ENCODE peak calls at places on chromosomes 7 and 10, in six cellular contexts. A is A549, W is SK-N-DZ, J is AML-193, X is stomach, Q is foreskin melanocyte. R is an unnamed sample.

GRCh38 chr10:20256969-20257368 is 440.7 kb downstream of the PLXDC2 start:
- DNase-seq in A (no peak), J (no peak), X (no peak), Q (no peak), W (no peak), R (no peak)

GRCh38 chr10:91345716-91346115 is 64.4 kb upstream of the HECTD2 start:
- DNase-seq in W (no peak), J (no peak), X (no peak), Q (no peak), A (no peak), R (no peak)

GRCh38 chr10:80196950-80197315 is 8.4 kb downstream of the ANXA11 start:
- DNase-seq in Q (no peak), A (no peak), X (no peak), W (no peak), J (no peak), R (no peak)

GRCh38 chr7:106022193-106022821 is 59.2 kb downstream of the CDHR3 start:
- DNase-seq in X (peak; percentile 45), J (no peak), A (no peak), Q (no peak), W (peak; percentile 70), R (peak; percentile 19)

GRCh38 chr10:59903871-59904270 is 2.5 kb downstream of the CCDC6 start:
- DNase-seq in X (no peak), A (no peak), J (peak; percentile 52), W (no peak), Q (no peak), R (no peak)

GRCh38 chr7:2213551-2214215 is 19.1 kb downstream of the MAD1L1 start:
- DNase-seq in W (no peak), J (no peak), A (no peak), X (no peak), Q (no peak), R (no peak)

GRCh38 chr7:116025098-116025809 is 5.3 kb downstream of the TFEC start:
- DNase-seq in J (peak; percentile 73), X (no peak), W (no peak), A (no peak), Q (peak; percentile 83), R (no peak)

GRCh38 chr7:104040666-104041065 is 51.2 kb upstream of the RELN start:
- DNase-seq in W (peak; percentile 45), Q (no peak), X (no peak), J (no peak), A (no peak), R (no peak)

GRCh38 chr7:54946764-54947163 is 72.1 kb upstream of the EGFR start:
- DNase-seq in X (no peak), A (no peak), Q (no peak), W (no peak), J (no peak), R (no peak)

GRCh38 chr10:5196613-5197234 is at the start of gene AKR1C4:
- DNase-seq in X (no peak), W (no peak), Q (no peak), A (no peak), J (no peak), R (no peak)

GRCh38 chr10:73717564-73717963 is 19.7 kb upstream of the AGAP5 start:
- DNase-seq in Q (no peak), A (no peak), J (no peak), X (no peak), W (no peak), R (no peak)

GRCh38 chr7:131080754-131081153 is 246.9 kb upstream of the MKLN1 start:
- DNase-seq in J (no peak), W (no peak), X (no peak), Q (no peak), A (no peak), R (no peak)

GRCh38 chr7:75807452-75807851 is 6.2 kb downstream of the CCL24 start:
- DNase-seq in X (no peak), J (no peak), A (no peak), W (no peak), Q (no peak), R (no peak)

GRCh38 chr7:50404392-50404791 is 45.8 kb downstream of the FIGNL1 start:
- DNase-seq in J (no peak), A (no peak), W (no peak), Q (no peak), X (no peak), R (no peak)

GRCh38 chr7:154650275-154650674 is 352.6 kb downstream of the PAXIP1 start:
- DNase-seq in W (no peak), X (no peak), J (no peak), A (no peak), Q (no peak), R (no peak)

GRCh38 chr10:816958-817357 is 114.5 kb downstream of the LARP4B start:
- DNase-seq in W (no peak), J (no peak), Q (no peak), A (no peak), X (no peak), R (no peak)

GRCh38 chr10:73358331-73359279 is at the start of gene CFAP70:
- DNase-seq in W (peak; percentile 97), J (peak; percentile 86), Q (peak; percentile 88), A (peak; percentile 95), X (peak; percentile 93), R (peak; percentile 54)

GRCh38 chr7:130732980-130733865 is 784 bp downstream of the KLF14 start:
- DNase-seq in W (no peak), X (peak; percentile 33), A (peak; percentile 14), Q (no peak), J (no peak), R (no peak)

GRCh38 chr10:100364735-100365391 is 17.8 kb downstream of the SCD start:
- DNase-seq in W (no peak), Q (peak; percentile 80), J (no peak), X (peak; percentile 95), A (peak; percentile 89), R (no peak)

GRCh38 chr7:38831262-38831661 is 77.7 kb downstream of the VPS41 start:
- DNase-seq in X (no peak), Q (no peak), W (no peak), J (no peak), A (no peak), R (no peak)

GRCh38 chr7:112358456-112358855 is 91.8 kb upstream of the IFRD1 start:
- DNase-seq in X (no peak), Q (no peak), A (no peak), W (no peak), J (no peak), R (no peak)

GRCh38 chr7:29113384-29114102 is 32.8 kb downstream of the CPVL start:
- DNase-seq in J (peak; percentile 58), W (peak; percentile 54), Q (no peak), X (no peak), A (peak; percentile 15), R (no peak)

GRCh38 chr10:92103376-92104084 is 180.0 kb downstream of the BTAF1 start:
- DNase-seq in Q (no peak), W (no peak), A (no peak), J (no peak), X (no peak), R (no peak)

GRCh38 chr7:29243777-29244655 is 49.4 kb downstream of the CHN2 start:
- DNase-seq in Q (no peak), J (peak; percentile 22), A (no peak), X (no peak), W (no peak), R (no peak)

GRCh38 chr7:47596502-47597202 is 14.7 kb upstream of the TNS3 start:
- DNase-seq in W (no peak), X (peak; percentile 40), Q (no peak), A (no peak), J (no peak), R (no peak)

R was measured in NK-92 treated with Interleukin-12 subunit alpha and Interleukin-12 subunit beta, amount 100 ng/mL, for 24 hours.